ENCODE peak calls at places on chromosomes 13 and 19, in eight cellular contexts. M, Q, I, L, B, A, O and V are unnamed samples. For H3K27me3 and H3K36me3, the result is how much of the 10 kb centered on the place peaks cover.

GRCh38 chr13:30129411-30129810 is 177.9 kb downstream of the KATNAL1 start:
- DNase-seq in I (no peak), Q (no peak), O (no peak), A (no peak), B (peak), M (no peak), L (no peak), V (no peak)

GRCh38 chr13:32278456-32278855 is 36.7 kb downstream of the ZAR1L start:
- DNase-seq in Q (no peak), L (no peak), O (no peak), B (no peak), I (no peak), M (no peak), A (no peak), V (no peak)

GRCh38 chr19:10858204-10858828 is 10.1 kb downstream of the C19orf38 start:
- DNase-seq in B (no peak), M (no peak), I (no peak), L (no peak), A (no peak), Q (no peak), O (no peak), V (no peak)

GRCh38 chr13:78436311-78436710 is 167.0 kb downstream of the POU4F1 start:
- DNase-seq in O (no peak), L (no peak), I (no peak), A (no peak), M (no peak), Q (no peak), B (no peak), V (no peak)

GRCh38 chr19:33241530-33242101 is 16.0 kb upstream of the SLC7A10 start:
- DNase-seq in L (no peak), B (peak), I (no peak), M (no peak), O (no peak), Q (no peak), A (peak), V (no peak)

GRCh38 chr13:75437582-75438318 is 44.2 kb downstream of the TBC1D4 start:
- DNase-seq in O (no peak), Q (no peak), M (no peak), A (no peak), I (no peak), B (no peak), L (no peak), V (no peak)

GRCh38 chr19:33434886-33435705 is 61.6 kb downstream of the CEBPG start:
- DNase-seq in B (no peak), M (no peak), L (no peak), Q (no peak), I (no peak), A (peak), O (no peak), V (no peak)

GRCh38 chr19:17302391-17303166 is 646 bp downstream of the ABHD8 start:
- DNase-seq in L (no peak), Q (no peak), B (peak), O (no peak), M (no peak), A (no peak), I (no peak), V (no peak)

GRCh38 chr13:32267836-32268439 is 47.2 kb downstream of the ZAR1L start:
- DNase-seq in I (no peak), L (peak), A (peak), Q (no peak), O (no peak), B (no peak), M (no peak), V (no peak)

GRCh38 chr13:46101002-46101401 is 3.8 kb downstream of the CPB2 start:
- DNase-seq in Q (no peak), O (no peak), I (no peak), B (no peak), M (no peak), L (no peak), A (no peak), V (no peak)

GRCh38 chr13:46103037-46103436 is 1.8 kb downstream of the CPB2 start:
- DNase-seq in I (no peak), B (no peak), Q (no peak), L (no peak), M (no peak), O (no peak), A (no peak), V (no peak)

GRCh38 chr13:46101488-46102289 is 3.1 kb downstream of the CPB2 start:
- DNase-seq in B (no peak), Q (no peak), I (no peak), L (no peak), O (no peak), A (no peak), M (no peak), V (no peak)

GRCh38 chr13:46097663-46098062 is 7.2 kb downstream of the CPB2 start:
- DNase-seq in L (no peak), M (no peak), Q (no peak), A (no peak), O (no peak), B (no peak), I (no peak), V (no peak)

DNA sequence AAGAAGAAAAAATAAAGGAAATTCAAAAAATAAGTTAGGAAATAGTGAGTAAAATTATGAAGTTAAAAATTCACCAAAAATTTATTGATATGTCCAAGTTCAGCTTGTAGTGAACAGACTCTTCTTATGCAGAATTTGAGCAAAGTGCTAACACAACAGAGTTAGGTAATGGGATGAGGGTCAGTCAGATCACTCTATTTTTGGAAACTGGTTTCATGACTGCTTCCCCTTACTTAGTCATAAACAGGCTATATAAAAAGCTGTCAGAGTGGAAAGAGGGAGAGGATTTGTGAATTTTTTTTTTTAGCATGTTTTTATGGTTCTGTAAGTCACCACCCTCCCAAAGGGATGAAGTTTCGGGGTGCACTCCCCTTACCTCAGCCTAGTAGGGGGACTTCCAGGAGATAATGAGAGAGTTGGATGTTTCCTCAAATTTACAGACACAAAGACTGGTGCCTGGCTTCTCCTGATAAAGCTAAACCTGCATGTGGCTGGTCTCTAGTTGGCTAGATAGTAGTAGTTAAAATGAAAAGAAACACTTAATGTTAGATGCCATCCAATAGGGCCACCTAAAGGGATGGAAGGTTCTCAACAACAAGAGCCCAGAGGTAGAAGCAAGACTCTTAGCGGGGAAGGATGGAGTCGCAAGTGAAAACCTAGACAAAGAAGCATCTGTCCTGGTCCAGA is 4.5 kb downstream of the CPB2 start:
- DNase-seq in O (no peak), Q (no peak), L (no peak), I (no peak), M (no peak), B (no peak), A (no peak), V (no peak)
- TF ChIP-seq POLR2A in O (no peak), Q (no peak), L (no peak), I (no peak), M (no peak), B (no peak), A (no peak), V (no peak)

GRCh38 chr19:998064-998463 is 2.2 kb upstream of the GRIN3B start:
- DNase-seq in A (no peak), O (no peak), L (no peak), B (no peak), I (no peak), Q (no peak), M (no peak), V (no peak)
- H3K27me3 ChIP-seq in A (under half), O (half or more), L (under half), B (under half), I (under half), Q (under half), M (half or more), V (under half)

GRCh38 chr19:40620161-40620485 is 19.0 kb downstream of the LTBP4 start:
- DNase-seq in L (no peak), O (no peak), M (no peak), B (no peak), I (no peak), Q (no peak), A (no peak), V (no peak)
- H3K36me3 ChIP-seq in L (under half), O (half or more), M (under half), B (under half), I (under half), Q (under half), A (half or more), V (under half)

GRCh38 chr19:1432507-1432887 is 5.7 kb upstream of the RPS15 start:
- DNase-seq in B (no peak), M (no peak), Q (no peak), I (no peak), O (no peak), L (no peak), A (no peak), V (no peak)

GRCh38 chr19:1434040-1434366 is 4.2 kb upstream of the RPS15 start:
- DNase-seq in I (no peak), B (no peak), O (no peak), M (no peak), A (no peak), L (no peak), Q (no peak), V (no peak)

GRCh38 chr19:1433119-1434039 is 4.8 kb upstream of the RPS15 start:
- DNase-seq in M (no peak), Q (no peak), B (no peak), O (no peak), I (no peak), A (no peak), L (no peak), V (no peak)

GRCh38 chr19:1430201-1430621 is 8.0 kb upstream of the RPS15 start:
- DNase-seq in Q (no peak), O (no peak), A (no peak), L (no peak), B (no peak), M (no peak), I (no peak), V (no peak)

DNA sequence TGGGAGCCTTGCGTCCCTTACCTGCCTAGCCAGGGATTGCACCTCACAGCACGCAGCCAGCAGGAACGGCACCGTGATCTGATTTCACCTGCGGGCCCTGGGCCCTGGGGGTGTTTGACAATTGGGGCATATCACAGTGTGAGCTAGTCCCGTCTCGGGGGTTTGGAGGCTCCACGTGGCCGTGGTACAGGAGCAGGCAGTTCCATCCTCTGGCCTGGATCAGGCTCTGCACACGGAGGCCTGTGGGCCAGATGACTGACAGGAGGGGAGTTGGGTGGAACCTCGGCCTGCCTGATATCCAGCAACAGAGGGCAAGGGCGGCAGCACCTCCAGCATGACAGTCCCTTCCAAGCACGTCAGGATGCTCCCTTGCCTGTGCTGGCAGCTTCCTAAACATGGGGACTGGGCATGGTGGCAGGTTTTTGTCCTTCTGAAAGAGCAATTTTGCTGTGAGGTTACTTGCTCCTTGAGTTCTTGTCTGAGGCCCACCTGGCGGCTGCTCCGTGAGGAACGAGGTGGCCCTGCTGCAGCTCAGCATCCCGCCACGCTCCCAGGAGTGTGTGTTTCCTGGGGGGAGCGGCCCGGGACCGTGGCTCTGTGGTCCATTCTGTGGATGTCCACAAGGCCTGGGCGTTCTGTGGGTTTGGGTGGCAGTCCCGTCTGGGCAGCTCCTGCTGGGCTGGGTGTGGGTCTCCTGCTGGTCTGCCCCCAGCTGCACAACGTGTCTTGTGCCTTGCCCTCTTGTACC is 6.3 kb upstream of the RPS15 start:
- DNase-seq in M (no peak), B (no peak), I (no peak), O (no peak), L (no peak), Q (no peak), A (no peak), V (no peak)
- TF ChIP-seq POLR2A in M (no peak), B (no peak), I (no peak), O (no peak), L (no peak), Q (no peak), A (no peak), V (no peak)

GRCh38 chr13:87674143-87674772 is 3.1 kb downstream of the SLITRK5 start:
- DNase-seq in O (no peak), M (no peak), Q (no peak), B (no peak), I (no peak), A (no peak), L (no peak), V (no peak)
- H3K27me3 ChIP-seq in O (half or more), M (under half), Q (under half), B (under half), I (under half), A (under half), L (under half), V (under half)

GRCh38 chr19:1108291-1109031 is 4.7 kb downstream of the GPX4 start:
- DNase-seq in L (no peak), I (no peak), A (no peak), B (no peak), Q (no peak), M (no peak), O (no peak), V (no peak)
- H3K36me3 ChIP-seq in L (under half), I (half or more), A (half or more), B (under half), Q (under half), M (under half), O (half or more), V (under half)

GRCh38 chr19:7920520-7921301 is 573 bp downstream of the SNAPC2 start:
- DNase-seq in I (peak), M (peak), Q (peak), O (peak), L (peak), A (peak), B (peak), V (peak)

GRCh38 chr19:7918615-7919421 is 1.3 kb upstream of the SNAPC2 start:
- DNase-seq in I (no peak), O (no peak), M (no peak), B (no peak), L (no peak), A (peak), Q (peak), V (no peak)

GRCh38 chr19:7921955-7922840 is 2.1 kb downstream of the SNAPC2 start:
- DNase-seq in A (no peak), B (no peak), Q (no peak), I (no peak), L (no peak), M (no peak), O (no peak), V (no peak)

GRCh38 chr19:7921302-7921954 is 1.3 kb downstream of the SNAPC2 start:
- DNase-seq in L (no peak), B (no peak), M (no peak), A (no peak), I (no peak), O (no peak), Q (no peak), V (no peak)

DNA sequence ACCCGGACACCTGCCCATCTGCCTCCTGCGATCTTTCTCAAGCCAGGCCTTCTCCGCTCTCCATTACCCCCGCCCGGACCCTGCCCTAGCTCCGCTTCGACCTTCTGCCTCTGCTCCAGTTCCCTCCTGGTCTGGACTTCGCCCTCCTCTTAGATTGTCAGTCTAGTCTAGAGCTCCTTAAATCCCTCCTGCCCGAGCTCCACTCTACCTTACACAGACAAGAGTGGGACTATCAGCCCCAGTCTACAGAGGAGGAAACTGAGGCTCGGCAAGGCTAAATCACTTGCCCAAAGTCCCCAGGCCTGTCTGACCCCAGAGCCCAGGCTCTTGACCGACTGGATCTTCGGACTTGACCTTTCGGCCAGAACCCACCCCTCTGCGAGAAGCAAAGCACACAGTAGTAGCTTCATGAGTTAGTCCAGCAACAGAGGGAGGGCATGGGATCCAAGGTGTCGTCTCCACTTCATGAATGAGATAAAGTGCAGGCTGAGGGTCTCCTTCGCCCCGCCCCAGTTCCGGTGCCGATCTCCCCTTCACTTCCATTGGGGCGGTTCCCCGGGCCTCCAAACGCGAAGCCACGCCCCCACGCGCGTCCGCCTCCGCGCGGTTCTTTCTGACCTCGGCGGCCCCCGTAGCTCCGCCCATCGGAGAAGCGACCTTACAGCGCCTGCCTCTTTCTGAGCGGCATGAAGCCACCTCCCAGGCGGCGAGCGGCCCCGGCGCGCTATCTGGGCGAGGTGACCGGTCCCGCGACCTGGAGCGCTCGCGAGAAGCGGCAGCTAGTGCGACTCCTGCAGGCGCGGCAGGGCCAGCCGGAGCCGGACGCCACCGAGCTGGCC is at the start of gene SNAPC2:
- DNase-seq in Q (peak), O (peak), B (peak), A (peak), L (peak), I (peak), M (peak), V (peak)
- TF ChIP-seq POLR2A in Q (peak), O (peak), B (no peak), A (peak), L (no peak), I (peak), M (peak), V (no peak)